ENCODE peak calls at places on chromosomes 5 and 9, in six cellular contexts. One of them, this sample, is unnamed.

GRCh38 chr5:160905285-160905684 is 53.3 kb upstream of the ATP10B start:
- DNase-seq in hepatocyte: no peak
- DNase-seq in WTC11: no peak
- DNase-seq in BJ: no peak
- DNase-seq in mucosa of descending colon: no peak
- DNase-seq in dorsolateral prefrontal cortex: no peak
- DNase-seq in this sample: no peak

GRCh38 chr5:157076558-157076957 is 17.6 kb upstream of the HAVCR1 start:
- DNase-seq in hepatocyte: no peak
- DNase-seq in WTC11: no peak
- DNase-seq in BJ: peak; percentile 26
- DNase-seq in mucosa of descending colon: no peak
- DNase-seq in dorsolateral prefrontal cortex: no peak
- DNase-seq in this sample: no peak

GRCh38 chr5:72506150-72506549 is 1.1 kb downstream of the ZNF366 start:
- DNase-seq in hepatocyte: no peak
- DNase-seq in WTC11: no peak
- DNase-seq in BJ: no peak
- DNase-seq in mucosa of descending colon: no peak
- DNase-seq in dorsolateral prefrontal cortex: no peak
- DNase-seq in this sample: no peak

GRCh38 chr9:82466616-82467251 is 478.2 kb downstream of the SPATA31D1 start:
- DNase-seq in hepatocyte: peak; percentile 81
- DNase-seq in WTC11: peak; percentile 81
- DNase-seq in BJ: no peak
- DNase-seq in mucosa of descending colon: no peak
- DNase-seq in dorsolateral prefrontal cortex: no peak
- DNase-seq in this sample: peak; percentile 25

GRCh38 chr5:95760291-95761191 is 29.4 kb downstream of the RHOBTB3 start:
- DNase-seq in hepatocyte: peak; percentile 37
- DNase-seq in WTC11: no peak
- DNase-seq in BJ: peak; percentile 94
- DNase-seq in mucosa of descending colon: no peak
- DNase-seq in dorsolateral prefrontal cortex: no peak
- DNase-seq in this sample: no peak

GRCh38 chr9:36486454-36486932 is 86.2 kb upstream of the MELK start:
- DNase-seq in hepatocyte: peak; percentile 39
- DNase-seq in WTC11: no peak
- DNase-seq in BJ: no peak
- DNase-seq in mucosa of descending colon: no peak
- DNase-seq in dorsolateral prefrontal cortex: no peak
- DNase-seq in this sample: peak; percentile 11

GRCh38 chr5:112885001-112885400 is 23.9 kb downstream of the SRP19 start:
- DNase-seq in hepatocyte: no peak
- DNase-seq in WTC11: no peak
- DNase-seq in BJ: no peak
- DNase-seq in mucosa of descending colon: no peak
- DNase-seq in dorsolateral prefrontal cortex: no peak
- DNase-seq in this sample: no peak

GRCh38 chr5:139426222-139426885 is 13.0 kb downstream of the DNAJC18 start:
- DNase-seq in hepatocyte: no peak
- DNase-seq in WTC11: no peak
- DNase-seq in BJ: no peak
- DNase-seq in mucosa of descending colon: no peak
- DNase-seq in dorsolateral prefrontal cortex: no peak
- DNase-seq in this sample: no peak

GRCh38 chr5:75716715-75717081 is 539 bp downstream of the POC5 start:
- DNase-seq in hepatocyte: no peak
- DNase-seq in WTC11: peak; percentile 21
- DNase-seq in BJ: no peak
- DNase-seq in mucosa of descending colon: peak; percentile 33
- DNase-seq in dorsolateral prefrontal cortex: no peak
- DNase-seq in this sample: peak; percentile 6

GRCh38 chr5:84518862-84519261 is 134.2 kb upstream of the EDIL3 start:
- DNase-seq in hepatocyte: no peak
- DNase-seq in WTC11: no peak
- DNase-seq in BJ: no peak
- DNase-seq in mucosa of descending colon: no peak
- DNase-seq in dorsolateral prefrontal cortex: no peak
- DNase-seq in this sample: no peak

GRCh38 chr5:81950996-81951395 is 20.8 kb upstream of the ATG10 start:
- DNase-seq in hepatocyte: no peak
- DNase-seq in WTC11: no peak
- DNase-seq in BJ: no peak
- DNase-seq in mucosa of descending colon: no peak
- DNase-seq in dorsolateral prefrontal cortex: no peak
- DNase-seq in this sample: no peak

GRCh38 chr5:102853680-102854079 is 98.6 kb downstream of the PAM start:
- DNase-seq in hepatocyte: no peak
- DNase-seq in WTC11: no peak
- DNase-seq in BJ: no peak
- DNase-seq in mucosa of descending colon: no peak
- DNase-seq in dorsolateral prefrontal cortex: no peak
- DNase-seq in this sample: no peak

GRCh38 chr5:151751091-151751490 is 7.3 kb downstream of the ATOX1 start:
- DNase-seq in hepatocyte: no peak
- DNase-seq in WTC11: no peak
- DNase-seq in BJ: no peak
- DNase-seq in mucosa of descending colon: no peak
- DNase-seq in dorsolateral prefrontal cortex: no peak
- DNase-seq in this sample: no peak

GRCh38 chr5:40627708-40628107 is 52.0 kb upstream of the PTGER4 start:
- DNase-seq in hepatocyte: no peak
- DNase-seq in WTC11: no peak
- DNase-seq in BJ: no peak
- DNase-seq in mucosa of descending colon: no peak
- DNase-seq in dorsolateral prefrontal cortex: no peak
- DNase-seq in this sample: no peak

GRCh38 chr5:159178978-159179377 is 30.4 kb downstream of the RNF145 start:
- DNase-seq in hepatocyte: peak; percentile 76
- DNase-seq in WTC11: no peak
- DNase-seq in BJ: peak; percentile 85
- DNase-seq in mucosa of descending colon: no peak
- DNase-seq in dorsolateral prefrontal cortex: no peak
- DNase-seq in this sample: no peak

GRCh38 chr5:92594031-92594430 is 987.0 kb downstream of the NR2F1-AS1 start:
- DNase-seq in hepatocyte: no peak
- DNase-seq in WTC11: no peak
- DNase-seq in BJ: no peak
- DNase-seq in mucosa of descending colon: no peak
- DNase-seq in dorsolateral prefrontal cortex: no peak
- DNase-seq in this sample: no peak

GRCh38 chr9:35666547-35666946 is 1.6 kb upstream of the ARHGEF39 start:
- DNase-seq in hepatocyte: no peak
- DNase-seq in WTC11: no peak
- DNase-seq in BJ: no peak
- DNase-seq in mucosa of descending colon: no peak
- DNase-seq in dorsolateral prefrontal cortex: no peak
- DNase-seq in this sample: no peak

GRCh38 chr5:34891981-34892380 is 23.3 kb downstream of the RAD1 start:
- DNase-seq in hepatocyte: peak; percentile 42
- DNase-seq in WTC11: no peak
- DNase-seq in BJ: peak; percentile 70
- DNase-seq in mucosa of descending colon: no peak
- DNase-seq in dorsolateral prefrontal cortex: no peak
- DNase-seq in this sample: no peak

GRCh38 chr5:150540615-150541396 is 32.9 kb downstream of the NDST1 start:
- DNase-seq in hepatocyte: peak; percentile 82
- DNase-seq in WTC11: no peak
- DNase-seq in BJ: peak; percentile 52
- DNase-seq in mucosa of descending colon: no peak
- DNase-seq in dorsolateral prefrontal cortex: no peak
- DNase-seq in this sample: no peak

GRCh38 chr5:13378073-13378472 is 566.4 kb downstream of the DNAH5 start:
- DNase-seq in hepatocyte: no peak
- DNase-seq in WTC11: no peak
- DNase-seq in BJ: no peak
- DNase-seq in mucosa of descending colon: no peak
- DNase-seq in dorsolateral prefrontal cortex: no peak
- DNase-seq in this sample: no peak

DNA sequence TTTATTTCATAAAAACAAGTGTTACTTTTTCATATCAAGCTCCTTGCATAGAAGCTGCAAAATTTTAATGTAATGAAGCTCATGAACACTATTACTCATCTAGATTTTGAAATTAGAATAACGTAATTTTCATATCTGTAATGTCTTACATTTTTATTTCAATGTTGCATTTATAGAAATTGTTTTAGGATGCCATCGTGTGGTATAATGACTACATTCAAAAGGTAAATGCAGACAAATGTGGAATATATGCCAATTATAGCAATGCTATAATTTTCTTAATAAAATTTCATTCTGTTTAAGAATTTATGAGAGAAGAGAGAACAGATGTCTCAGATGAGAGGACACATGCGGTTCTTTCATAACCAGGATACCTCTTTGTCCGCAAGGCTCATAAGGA is 230.2 kb downstream of the TMEM232 start:
- DNase-seq in hepatocyte: no peak
- DNase-seq in WTC11: no peak
- DNase-seq in BJ: no peak
- DNase-seq in mucosa of descending colon: no peak
- DNase-seq in dorsolateral prefrontal cortex: no peak
- DNase-seq in this sample: no peak
- TF ChIP-seq CTCF in hepatocyte: no peak
- TF ChIP-seq CTCF in WTC11: no peak
- TF ChIP-seq CTCF in BJ: no peak
- TF ChIP-seq CTCF in mucosa of descending colon: no peak
- TF ChIP-seq CTCF in dorsolateral prefrontal cortex: no peak
- TF ChIP-seq CTCF in this sample: no peak

DNA sequence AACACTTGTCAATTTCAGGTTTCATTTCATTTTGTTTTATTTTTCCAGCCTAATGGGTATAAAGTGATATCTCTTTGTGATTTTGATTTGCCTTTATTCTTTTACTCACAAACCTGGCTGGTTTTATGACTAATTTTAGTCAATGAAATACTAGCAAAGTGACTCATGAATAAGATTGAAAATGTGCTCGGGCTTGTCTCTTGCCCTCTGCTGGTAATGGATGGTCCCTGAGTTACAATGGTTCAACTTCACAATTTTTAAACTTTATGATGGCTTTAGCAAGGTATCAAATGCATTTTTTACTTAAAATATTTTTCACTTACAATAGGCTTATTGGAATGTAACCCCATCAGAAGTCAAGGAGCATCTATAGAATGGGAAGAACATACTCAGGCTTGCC is 431.4 kb upstream of the CCNG1 start:
- DNase-seq in hepatocyte: no peak
- DNase-seq in WTC11: no peak
- DNase-seq in BJ: no peak
- DNase-seq in mucosa of descending colon: no peak
- DNase-seq in dorsolateral prefrontal cortex: no peak
- DNase-seq in this sample: no peak
- TF ChIP-seq CTCF in hepatocyte: peak; percentile 29
- TF ChIP-seq CTCF in WTC11: no peak
- TF ChIP-seq CTCF in BJ: no peak
- TF ChIP-seq CTCF in mucosa of descending colon: no peak
- TF ChIP-seq CTCF in dorsolateral prefrontal cortex: no peak
- TF ChIP-seq CTCF in this sample: peak; percentile 41

GRCh38 chr9:127693697-127694096 is 13.1 kb upstream of the CFAP157 start:
- DNase-seq in hepatocyte: no peak
- DNase-seq in WTC11: no peak
- DNase-seq in BJ: no peak
- DNase-seq in mucosa of descending colon: no peak
- DNase-seq in dorsolateral prefrontal cortex: no peak
- DNase-seq in this sample: no peak
- TF ChIP-seq CTCF in hepatocyte: no peak
- TF ChIP-seq CTCF in WTC11: no peak
- TF ChIP-seq CTCF in BJ: no peak
- TF ChIP-seq CTCF in mucosa of descending colon: no peak
- TF ChIP-seq CTCF in dorsolateral prefrontal cortex: no peak
- TF ChIP-seq CTCF in this sample: no peak

DNA sequence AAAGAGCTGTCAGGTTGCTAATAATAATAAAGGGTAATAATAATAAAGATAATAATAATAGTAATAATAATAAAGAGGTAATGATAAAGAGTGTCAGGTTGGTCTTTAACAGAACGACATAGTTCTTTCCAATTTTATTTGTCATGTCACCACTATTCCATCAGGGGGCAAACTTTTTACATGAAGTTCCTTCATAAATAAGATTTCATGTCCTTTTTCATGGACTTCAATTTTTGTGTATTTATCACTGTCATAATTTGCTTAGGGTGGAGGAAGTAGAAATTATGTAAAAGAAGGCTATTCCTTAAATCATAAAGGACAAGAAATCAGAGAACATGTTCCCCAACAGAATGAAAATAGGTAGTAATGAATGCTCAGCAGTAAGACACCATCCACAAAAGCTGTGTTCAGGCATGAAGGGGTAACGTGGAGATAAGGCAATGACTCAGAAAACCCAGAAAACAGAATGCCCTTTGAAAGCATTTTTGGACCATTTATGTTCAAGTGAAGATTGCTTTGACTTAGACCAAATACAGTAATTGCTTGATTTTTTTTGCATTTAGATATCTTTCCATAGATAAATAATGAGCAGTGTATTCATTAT is 72.7 kb downstream of the ZFAND5 start:
- DNase-seq in hepatocyte: peak; percentile 60
- DNase-seq in WTC11: no peak
- DNase-seq in BJ: no peak
- DNase-seq in mucosa of descending colon: no peak
- DNase-seq in dorsolateral prefrontal cortex: no peak
- DNase-seq in this sample: no peak
- TF ChIP-seq CTCF in hepatocyte: peak; percentile 60
- TF ChIP-seq CTCF in WTC11: no peak
- TF ChIP-seq CTCF in BJ: peak; percentile 50
- TF ChIP-seq CTCF in mucosa of descending colon: no peak
- TF ChIP-seq CTCF in dorsolateral prefrontal cortex: peak; percentile 76
- TF ChIP-seq CTCF in this sample: peak; percentile 70

DNA sequence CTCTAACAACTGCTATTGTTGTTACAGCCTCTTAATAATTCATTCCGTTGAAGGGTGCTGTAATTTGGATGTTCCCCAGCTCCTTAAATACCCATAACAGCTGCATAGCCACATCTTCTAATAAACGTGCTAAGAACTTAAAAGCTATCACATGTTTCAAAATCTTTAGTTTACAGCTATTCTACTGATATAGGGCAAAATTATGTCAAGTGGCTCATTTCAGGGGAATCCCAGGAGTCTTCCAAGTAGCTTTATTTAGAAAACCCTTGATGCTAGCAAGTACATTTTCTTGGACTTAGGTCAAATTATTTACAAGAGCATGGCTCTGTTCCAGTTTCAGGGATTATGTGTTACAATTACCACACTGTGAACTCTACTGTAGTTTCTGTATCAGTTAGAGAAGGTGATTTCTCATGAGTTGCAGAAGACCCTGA is 990.4 kb upstream of the ACO1 start:
- DNase-seq in hepatocyte: peak; percentile 16
- DNase-seq in WTC11: no peak
- DNase-seq in BJ: no peak
- DNase-seq in mucosa of descending colon: no peak
- DNase-seq in dorsolateral prefrontal cortex: no peak
- DNase-seq in this sample: no peak
- TF ChIP-seq CTCF in hepatocyte: no peak
- TF ChIP-seq CTCF in WTC11: no peak
- TF ChIP-seq CTCF in BJ: no peak
- TF ChIP-seq CTCF in mucosa of descending colon: no peak
- TF ChIP-seq CTCF in dorsolateral prefrontal cortex: no peak
- TF ChIP-seq CTCF in this sample: no peak